ENCODE peak calls at places on chromosomes 13 and 19, in ten cellular contexts. One of them, this sample, is unnamed.
A peak's percentile ranks its signal among the peaks of the same experiment; 100 is the strongest.

GRCh38 chr19:33332248-33332647 is 29.9 kb upstream of the CEBPA start:
- DNase-seq in left colon: no peak
- DNase-seq in OCI-LY7: no peak
- DNase-seq in stimulated activated CD8-positive, alpha-beta memory T cell treated with anti-CD3 and anti-CD28 coated beads, Interleukin-4, amount 100 ng/mL, for 4 hours: no peak
- DNase-seq in NCI-H1092 treated with DMSO at 0.1 percent for 48 hours: no peak
- DNase-seq in cardiac muscle cell: no peak
- DNase-seq in heart left ventricle: peak; percentile 22
- DNase-seq in hepatic stellate cell: no peak
- DNase-seq in SJCRH30: no peak
- DNase-seq in Calu3: no peak
- DNase-seq in this sample: no peak

GRCh38 chr13:93765056-93765455 is 538.4 kb downstream of the GPC6 start:
- DNase-seq in NCI-H1092 treated with DMSO at 0.1 percent for 48 hours: no peak
- DNase-seq in hepatic stellate cell: no peak
- DNase-seq in Calu3: no peak
- DNase-seq in left colon: no peak
- DNase-seq in cardiac muscle cell: no peak
- DNase-seq in heart left ventricle: no peak
- DNase-seq in OCI-LY7: no peak
- DNase-seq in stimulated activated CD8-positive, alpha-beta memory T cell treated with anti-CD3 and anti-CD28 coated beads, Interleukin-4, amount 100 ng/mL, for 4 hours: no peak
- DNase-seq in SJCRH30: no peak
- DNase-seq in this sample: no peak

GRCh38 chr13:44212633-44213387 is 160.8 kb upstream of the SERP2 start:
- DNase-seq in Calu3: no peak
- DNase-seq in cardiac muscle cell: no peak
- DNase-seq in hepatic stellate cell: no peak
- DNase-seq in left colon: no peak
- DNase-seq in stimulated activated CD8-positive, alpha-beta memory T cell treated with anti-CD3 and anti-CD28 coated beads, Interleukin-4, amount 100 ng/mL, for 4 hours: no peak
- DNase-seq in OCI-LY7: no peak
- DNase-seq in NCI-H1092 treated with DMSO at 0.1 percent for 48 hours: no peak
- DNase-seq in heart left ventricle: no peak
- DNase-seq in SJCRH30: no peak
- DNase-seq in this sample: no peak

GRCh38 chr13:77330009-77330471 is 3.1 kb upstream of the MYCBP2 start:
- DNase-seq in NCI-H1092 treated with DMSO at 0.1 percent for 48 hours: peak; percentile 83
- DNase-seq in OCI-LY7: peak; percentile 69
- DNase-seq in hepatic stellate cell: no peak
- DNase-seq in Calu3: no peak
- DNase-seq in left colon: no peak
- DNase-seq in stimulated activated CD8-positive, alpha-beta memory T cell treated with anti-CD3 and anti-CD28 coated beads, Interleukin-4, amount 100 ng/mL, for 4 hours: no peak
- DNase-seq in SJCRH30: no peak
- DNase-seq in heart left ventricle: no peak
- DNase-seq in cardiac muscle cell: no peak
- DNase-seq in this sample: no peak

GRCh38 chr19:1825909-1826556 is 14.0 kb upstream of the ATP8B3 start:
- DNase-seq in NCI-H1092 treated with DMSO at 0.1 percent for 48 hours: peak; percentile 60
- DNase-seq in OCI-LY7: peak; percentile 73
- DNase-seq in stimulated activated CD8-positive, alpha-beta memory T cell treated with anti-CD3 and anti-CD28 coated beads, Interleukin-4, amount 100 ng/mL, for 4 hours: peak; percentile 63
- DNase-seq in heart left ventricle: peak; percentile 72
- DNase-seq in Calu3: peak; percentile 75
- DNase-seq in cardiac muscle cell: peak; percentile 86
- DNase-seq in left colon: peak; percentile 83
- DNase-seq in hepatic stellate cell: peak; percentile 94
- DNase-seq in SJCRH30: peak; percentile 69
- DNase-seq in this sample: peak; percentile 80

GRCh38 chr19:18478545-18479311 is 40.8 kb upstream of the ISYNA1 start:
- DNase-seq in left colon: peak; percentile 55
- DNase-seq in cardiac muscle cell: no peak
- DNase-seq in Calu3: peak; percentile 27
- DNase-seq in stimulated activated CD8-positive, alpha-beta memory T cell treated with anti-CD3 and anti-CD28 coated beads, Interleukin-4, amount 100 ng/mL, for 4 hours: no peak
- DNase-seq in OCI-LY7: peak; percentile 83
- DNase-seq in SJCRH30: peak; percentile 68
- DNase-seq in heart left ventricle: peak; percentile 81
- DNase-seq in hepatic stellate cell: peak; percentile 95
- DNase-seq in NCI-H1092 treated with DMSO at 0.1 percent for 48 hours: no peak
- DNase-seq in this sample: peak; percentile 80

GRCh38 chr13:75440100-75440499 is 41.9 kb downstream of the TBC1D4 start:
- DNase-seq in left colon: peak; percentile 47
- DNase-seq in hepatic stellate cell: no peak
- DNase-seq in stimulated activated CD8-positive, alpha-beta memory T cell treated with anti-CD3 and anti-CD28 coated beads, Interleukin-4, amount 100 ng/mL, for 4 hours: no peak
- DNase-seq in NCI-H1092 treated with DMSO at 0.1 percent for 48 hours: no peak
- DNase-seq in heart left ventricle: no peak
- DNase-seq in Calu3: no peak
- DNase-seq in SJCRH30: no peak
- DNase-seq in cardiac muscle cell: no peak
- DNase-seq in OCI-LY7: no peak
- DNase-seq in this sample: no peak

GRCh38 chr13:112910016-112910415 is 59.0 kb upstream of the MCF2L start:
- DNase-seq in heart left ventricle: no peak
- DNase-seq in cardiac muscle cell: no peak
- DNase-seq in NCI-H1092 treated with DMSO at 0.1 percent for 48 hours: no peak
- DNase-seq in Calu3: no peak
- DNase-seq in hepatic stellate cell: no peak
- DNase-seq in OCI-LY7: no peak
- DNase-seq in stimulated activated CD8-positive, alpha-beta memory T cell treated with anti-CD3 and anti-CD28 coated beads, Interleukin-4, amount 100 ng/mL, for 4 hours: no peak
- DNase-seq in SJCRH30: no peak
- DNase-seq in left colon: no peak
- DNase-seq in this sample: no peak

GRCh38 chr13:62250501-62251175 is 835.0 kb upstream of the PCDH20 start:
- DNase-seq in stimulated activated CD8-positive, alpha-beta memory T cell treated with anti-CD3 and anti-CD28 coated beads, Interleukin-4, amount 100 ng/mL, for 4 hours: no peak
- DNase-seq in cardiac muscle cell: peak; percentile 3
- DNase-seq in NCI-H1092 treated with DMSO at 0.1 percent for 48 hours: no peak
- DNase-seq in heart left ventricle: no peak
- DNase-seq in SJCRH30: peak; percentile 43
- DNase-seq in left colon: no peak
- DNase-seq in Calu3: no peak
- DNase-seq in hepatic stellate cell: no peak
- DNase-seq in OCI-LY7: no peak
- DNase-seq in this sample: no peak

GRCh38 chr19:35140207-35140897 is 1.7 kb downstream of the FXYD1 start:
- DNase-seq in SJCRH30: no peak
- DNase-seq in hepatic stellate cell: no peak
- DNase-seq in cardiac muscle cell: no peak
- DNase-seq in left colon: peak; percentile 21
- DNase-seq in heart left ventricle: no peak
- DNase-seq in stimulated activated CD8-positive, alpha-beta memory T cell treated with anti-CD3 and anti-CD28 coated beads, Interleukin-4, amount 100 ng/mL, for 4 hours: no peak
- DNase-seq in OCI-LY7: no peak
- DNase-seq in Calu3: no peak
- DNase-seq in NCI-H1092 treated with DMSO at 0.1 percent for 48 hours: no peak
- DNase-seq in this sample: peak; percentile 24

GRCh38 chr19:17680235-17680722 is 7.9 kb downstream of the UNC13A start:
- DNase-seq in left colon: peak; percentile 36
- DNase-seq in Calu3: peak; percentile 60
- DNase-seq in heart left ventricle: peak; percentile 86
- DNase-seq in NCI-H1092 treated with DMSO at 0.1 percent for 48 hours: no peak
- DNase-seq in hepatic stellate cell: peak; percentile 97
- DNase-seq in stimulated activated CD8-positive, alpha-beta memory T cell treated with anti-CD3 and anti-CD28 coated beads, Interleukin-4, amount 100 ng/mL, for 4 hours: peak; percentile 14
- DNase-seq in SJCRH30: peak; percentile 27
- DNase-seq in cardiac muscle cell: peak; percentile 82
- DNase-seq in OCI-LY7: peak; percentile 29
- DNase-seq in this sample: peak; percentile 88

GRCh38 chr19:39831679-39832078 is 2.3 kb downstream of the DYRK1B start:
- DNase-seq in left colon: no peak
- DNase-seq in SJCRH30: no peak
- DNase-seq in cardiac muscle cell: no peak
- DNase-seq in hepatic stellate cell: no peak
- DNase-seq in Calu3: no peak
- DNase-seq in stimulated activated CD8-positive, alpha-beta memory T cell treated with anti-CD3 and anti-CD28 coated beads, Interleukin-4, amount 100 ng/mL, for 4 hours: no peak
- DNase-seq in NCI-H1092 treated with DMSO at 0.1 percent for 48 hours: no peak
- DNase-seq in OCI-LY7: no peak
- DNase-seq in heart left ventricle: no peak
- DNase-seq in this sample: no peak